ENCODE peak calls at places on chromosomes 5 and 9, in ten cellular contexts. W is heart left ventricle; S is GM12878; Q is mucosa of descending colon; Y is upper lobe of left lung; L is activated CD8-positive, alpha-beta T cell treated with anti-CD3 and anti-CD28 coated beads, Interleukin-2, amount 10 ng/mL, durations not matched to agents 7 days and 5 days; T is activated T-cell treated with anti-CD3 and anti-CD28 coated beads, Interleukin-2, amount 50 U/mL, for 4 hours; G is A549; A is lung; Z is pancreas. D is an unnamed sample.

GRCh38 chr5:176361437-176362097 is at the start of gene KIAA1191:
- ATAC-seq in A (peak), W (peak), Q (peak), S (peak), G (peak), Y (peak), Z (peak), T (peak), L (peak), D (peak)

GRCh38 chr5:149887622-149888183 is 56.9 kb downstream of the PDE6A start:
- ATAC-seq in L (no peak), Z (no peak), Q (no peak), W (peak), S (no peak), Y (no peak), G (peak), A (no peak), T (no peak), D (no peak)

GRCh38 chr9:106677815-106678214 is 185.2 kb upstream of the ZNF462 start:
- ATAC-seq in W (no peak), G (no peak), L (no peak), Z (no peak), Y (no peak), A (no peak), T (no peak), S (no peak), Q (no peak), D (no peak)

GRCh38 chr5:150082364-150082763 is 4.0 kb downstream of the CSF1R start:
- ATAC-seq in Q (no peak), Y (no peak), W (no peak), Z (no peak), T (no peak), S (peak), A (no peak), L (no peak), G (peak), D (no peak)

GRCh38 chr9:4992872-4993271 is 7.8 kb downstream of the JAK2 start:
- ATAC-seq in W (no peak), Z (no peak), Y (no peak), A (no peak), T (no peak), Q (peak), L (no peak), G (no peak), S (no peak), D (no peak)

GRCh38 chr5:168282120-168282519 is 9.3 kb upstream of the WWC1 start:
- ATAC-seq in L (no peak), S (peak), Z (no peak), A (peak), T (no peak), Q (peak), W (no peak), Y (peak), G (peak), D (peak)

GRCh38 chr5:136066705-136067271 is 38.0 kb downstream of the TGFBI start:
- ATAC-seq in G (peak), T (no peak), S (peak), Y (peak), W (peak), L (no peak), Z (peak), A (no peak), Q (peak), D (peak)

GRCh38 chr9:121399126-121399882 is 29.3 kb upstream of the STOM start:
- ATAC-seq in Q (no peak), L (no peak), Z (no peak), T (no peak), A (no peak), Y (no peak), G (peak), W (no peak), S (no peak), D (no peak)

GRCh38 chr5:6551287-6551954 is 81.4 kb downstream of the NSUN2 start:
- ATAC-seq in L (no peak), Q (no peak), G (no peak), Y (no peak), Z (no peak), W (no peak), A (no peak), S (no peak), T (no peak), D (no peak)

GRCh38 chr5:181223729-181224389 is 778 bp downstream of the TRIM41 start:
- ATAC-seq in S (peak), W (no peak), Z (no peak), Y (peak), A (no peak), Q (peak), T (peak), G (peak), L (peak), D (peak)

GRCh38 chr5:2008851-2009629 is 126.3 kb upstream of the IRX4 start:
- ATAC-seq in Q (no peak), L (no peak), T (no peak), A (no peak), W (no peak), Z (no peak), Y (no peak), S (no peak), G (no peak), D (no peak)

GRCh38 chr9:90838098-90838497 is 36.5 kb downstream of the SYK start:
- ATAC-seq in Q (no peak), Z (no peak), A (no peak), L (no peak), W (no peak), G (peak), T (no peak), S (peak), Y (no peak), D (peak)

GRCh38 chr5:132027027-132027426 is 15.6 kb upstream of the ACSL6 start:
- ATAC-seq in W (no peak), T (no peak), Z (no peak), A (no peak), L (peak), S (peak), Q (no peak), G (no peak), Y (no peak), D (no peak)

GRCh38 chr5:33231214-33231710 is 209.5 kb upstream of the TARS1 start:
- ATAC-seq in W (no peak), T (no peak), Q (no peak), A (no peak), Z (no peak), L (no peak), G (no peak), S (no peak), Y (no peak), D (no peak)

GRCh38 chr5:149182241-149182640 is 40.9 kb downstream of the ABLIM3 start:
- ATAC-seq in Z (no peak), L (no peak), Q (no peak), T (no peak), Y (no peak), A (no peak), S (no peak), W (no peak), G (no peak), D (no peak)

GRCh38 chr5:108919591-108920326 is 172.1 kb downstream of the FER start:
- ATAC-seq in T (no peak), A (no peak), S (peak), G (no peak), Q (no peak), W (no peak), L (no peak), Z (no peak), Y (no peak), D (no peak)

GRCh38 chr5:77844408-77845272 is 68.5 kb upstream of the TBCA start:
- ATAC-seq in S (no peak), W (no peak), T (peak), Q (no peak), Y (no peak), Z (no peak), A (no peak), G (no peak), L (no peak), D (no peak)

GRCh38 chr9:15271403-15271802 is 35.6 kb downstream of the TTC39B start:
- ATAC-seq in Z (no peak), T (peak), W (no peak), L (no peak), Q (no peak), A (no peak), Y (no peak), G (no peak), S (peak), D (no peak)

GRCh38 chr5:146213210-146213838 is 9.9 kb downstream of the RBM27 start:
- ATAC-seq in Q (peak), A (no peak), L (no peak), Y (no peak), Z (no peak), W (no peak), S (no peak), T (no peak), G (no peak), D (no peak)

GRCh38 chr9:93633492-93634221 is 57.3 kb downstream of the PHF2 start:
- ATAC-seq in Q (no peak), T (no peak), Y (no peak), L (no peak), W (no peak), S (no peak), Z (no peak), G (no peak), A (no peak), D (no peak)

GRCh38 chr9:110041452-110041851 is 166.5 kb downstream of the C9orf152 start:
- ATAC-seq in L (no peak), T (no peak), S (no peak), Z (no peak), A (no peak), Y (no peak), Q (no peak), G (no peak), W (no peak), D (no peak)

GRCh38 chr5:95647886-95648860 is 1.6 kb downstream of the RFESD start:
- ATAC-seq in G (no peak), T (peak), W (no peak), Y (no peak), L (no peak), Q (no peak), S (peak), A (no peak), Z (no peak), D (no peak)

GRCh38 chr5:131575660-131576227 is 59.3 kb downstream of the RAPGEF6 start:
- ATAC-seq in Y (no peak), S (no peak), A (no peak), T (no peak), Q (no peak), G (no peak), L (no peak), W (no peak), Z (no peak), D (no peak)

GRCh38 chr5:50807661-50808060 is 141.2 kb downstream of the PARP8 start:
- ATAC-seq in Y (no peak), T (no peak), G (no peak), Q (no peak), S (no peak), A (no peak), L (no peak), Z (no peak), W (peak), D (peak)

GRCh38 chr5:74903165-74903787 is 37.1 kb upstream of the FAM169A start:
- ATAC-seq in Z (peak), S (peak), Y (peak), Q (peak), L (peak), A (peak), W (no peak), T (peak), G (peak), D (peak)

GRCh38 chr9:134732392-134733110 is 90.9 kb downstream of the COL5A1 start:
- ATAC-seq in S (no peak), Q (no peak), A (no peak), L (no peak), Z (no peak), Y (no peak), G (no peak), T (no peak), W (no peak), D (no peak)

D was measured in esophagus mucosa.